ENCODE peak calls at places on chromosomes 4 and X, in five cellular contexts. L, D, T, K and M are unnamed samples.

GRCh38 chr4:154491731-154492249 is at the start of gene DCHS2:
- DNase-seq in K (peak), L (peak), T (peak), D (peak), M (no peak)

GRCh38 chr4:17817027-17817426 is 6.2 kb downstream of the NCAPG start:
- DNase-seq in D (peak), T (peak), K (no peak), L (no peak), M (no peak)

GRCh38 chr4:140811429-140811828 is 55.2 kb upstream of the TBC1D9 start:
- DNase-seq in L (no peak), D (no peak), K (no peak), T (no peak), M (no peak)

GRCh38 chrX:118183606-118184005 is 67.0 kb upstream of the KLHL13 start:
- DNase-seq in T (no peak), K (no peak), L (no peak), D (no peak), M (no peak)

GRCh38 chrX:20329435-20329834 is 62.7 kb upstream of the RPS6KA3 start:
- DNase-seq in T (no peak), L (no peak), D (no peak), K (no peak), M (no peak)

GRCh38 chr4:190019023-190019858 is 7.8 kb downstream of the FRG2 start:
- DNase-seq in K (no peak), D (no peak), L (no peak), T (peak), M (no peak)

GRCh38 chrX:45889471-45889870 is 655.8 kb downstream of the ZNF674 start:
- DNase-seq in L (no peak), K (no peak), D (no peak), T (no peak), M (no peak)

GRCh38 chr4:87806520-87806919 is 7.2 kb downstream of the IBSP start:
- DNase-seq in D (no peak), T (no peak), K (no peak), L (no peak), M (no peak)

GRCh38 chr4:127856485-127857447 is 23.9 kb upstream of the PLK4 start:
- DNase-seq in L (no peak), D (no peak), K (no peak), T (peak), M (no peak)

GRCh38 chrX:7266261-7266660 is 118.3 kb upstream of the PUDP start:
- DNase-seq in K (no peak), L (no peak), D (no peak), T (no peak), M (no peak)

GRCh38 chr4:140141196-140141845 is 12.7 kb downstream of the MAML3 start:
- DNase-seq in L (no peak), K (no peak), T (no peak), D (peak), M (no peak)

GRCh38 chr4:4986856-4987255 is 32.4 kb downstream of the CYTL1 start:
- DNase-seq in L (no peak), K (no peak), D (no peak), T (no peak), M (no peak)